ENCODE peak calls at places on chromosome 10, in six cellular contexts. Y, X, L, R, K and F are unnamed samples. For H3K4me1, the result is how much of the 10 kb centered on the place peaks cover.

GRCh38 chr10:4283841-4284610 is 499.0 kb upstream of the KLF6 start:
- ATAC-seq in R (no peak), K (peak), L (peak), Y (peak), X (no peak), F (peak)

GRCh38 chr10:76428541-76429330 is 997.3 kb downstream of the LRMDA start:
- ATAC-seq in R (no peak), K (no peak), Y (no peak), X (no peak), L (no peak), F (no peak)

GRCh38 chr10:68792115-68792514 is 35.2 kb upstream of the STOX1 start:
- ATAC-seq in X (no peak), Y (no peak), L (no peak), K (no peak), R (no peak), F (no peak)

GRCh38 chr10:8112230-8112915 is 57.9 kb downstream of the GATA3 start:
- ATAC-seq in L (no peak), X (no peak), Y (no peak), R (peak), K (no peak), F (no peak)

GRCh38 chr10:24383681-24384106 is 174.8 kb downstream of the KIAA1217 start:
- ATAC-seq in R (peak), L (peak), K (peak), X (peak), Y (peak), F (peak)

GRCh38 chr10:132700168-132701098 is 85.5 kb downstream of the NKX6-2 start:
- ATAC-seq in L (no peak), X (peak), R (peak), Y (no peak), K (no peak), F (peak)

GRCh38 chr10:21364196-21365114 is 161.0 kb downstream of the SKIDA1 start:
- ATAC-seq in R (peak), K (no peak), Y (peak), L (peak), X (peak), F (peak)

GRCh38 chr10:22590115-22590514 is 124.3 kb downstream of the PIP4K2A start:
- ATAC-seq in X (no peak), R (no peak), K (no peak), L (no peak), Y (no peak), F (no peak)

GRCh38 chr10:17365402-17365801 is 89.0 kb downstream of the ST8SIA6 start:
- ATAC-seq in Y (no peak), X (no peak), K (no peak), L (no peak), R (no peak), F (no peak)

GRCh38 chr10:6036861-6037321 is 25.3 kb downstream of the IL2RA start:
- ATAC-seq in X (no peak), L (no peak), Y (no peak), K (no peak), R (no peak), F (no peak)

GRCh38 chr10:35453855-35454532 is 117.7 kb downstream of the CCNY start:
- ATAC-seq in Y (peak), R (no peak), X (no peak), L (peak), K (peak), F (peak)

GRCh38 chr10:114663631-114664030 is 5.6 kb upstream of the ABLIM1 start:
- ATAC-seq in X (peak), L (peak), Y (peak), R (peak), K (peak), F (no peak)

GRCh38 chr10:101130984-101131961 is at the start of gene TLX1:
- ATAC-seq in X (peak), L (peak), Y (peak), K (no peak), R (peak), F (peak)

GRCh38 chr10:114811769-114812353 is 9.7 kb upstream of the FHIP2A start:
- ATAC-seq in K (no peak), R (no peak), X (no peak), L (peak), Y (no peak), F (no peak)

GRCh38 chr10:76456190-76456589 is 1024.8 kb downstream of the LRMDA start:
- ATAC-seq in L (no peak), X (no peak), K (no peak), Y (no peak), R (no peak), F (no peak)

GRCh38 chr10:126262186-126262838 is 126.0 kb downstream of the ADAM12 start:
- ATAC-seq in Y (no peak), R (no peak), K (no peak), X (no peak), L (no peak), F (peak)

GRCh38 chr10:47206449-47207279 is 93.3 kb upstream of the GDF10 start:
- ATAC-seq in Y (no peak), L (peak), X (no peak), R (no peak), K (no peak), F (no peak)

GRCh38 chr10:72122221-72122620 is 33.9 kb upstream of the SPOCK2 start:
- ATAC-seq in K (no peak), L (no peak), X (no peak), R (no peak), Y (no peak), F (no peak)

GRCh38 chr10:112249722-112250121 is 33.5 kb upstream of the TECTB start:
- ATAC-seq in K (no peak), Y (no peak), R (no peak), L (no peak), X (no peak), F (no peak)

GRCh38 chr10:76647276-76647675 is 990.3 kb downstream of the KCNMA1 start:
- ATAC-seq in L (no peak), K (no peak), Y (no peak), X (no peak), R (no peak), F (no peak)

GRCh38 chr10:99782447-99783286 is at the start of gene ABCC2:
- ATAC-seq in K (no peak), Y (peak), L (no peak), R (no peak), X (no peak), F (no peak)

DNA sequence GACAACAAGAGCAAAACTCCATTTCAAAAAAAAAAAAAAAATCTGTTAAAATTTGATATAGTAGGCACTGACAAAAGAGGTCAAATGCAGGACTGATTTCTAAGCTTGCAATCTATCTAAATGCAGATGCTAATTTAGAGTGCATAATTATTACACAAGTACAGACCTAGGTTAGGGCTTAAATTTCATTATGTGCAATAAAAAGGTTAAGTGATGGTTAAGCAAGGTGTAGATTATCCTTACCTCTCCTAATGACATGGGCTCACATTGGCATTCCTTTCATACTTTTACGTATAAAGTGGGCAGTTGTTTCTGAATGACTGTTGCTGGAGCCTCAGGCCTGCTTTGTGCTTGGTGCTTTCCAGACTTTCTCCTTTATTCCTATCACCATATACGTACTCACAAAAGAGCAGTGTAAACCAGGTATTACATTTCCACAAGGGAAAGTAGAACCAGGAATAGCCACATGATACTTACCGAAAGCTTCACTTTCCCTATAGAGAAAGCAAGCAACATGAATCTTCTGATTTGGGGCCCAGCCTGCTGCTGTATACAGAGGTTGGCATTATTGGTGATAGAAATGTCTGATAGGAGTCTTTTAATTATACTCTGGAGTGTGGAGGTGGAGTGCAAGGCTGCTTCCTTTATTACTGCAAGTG is 2.2 kb upstream of the CHCHD1 start:
- ATAC-seq in L (no peak), R (no peak), Y (no peak), X (no peak), K (no peak), F (no peak)
- H3K27ac ChIP-seq in L (no peak), R (no peak), Y (no peak), X (peak), K (no peak), F (no peak)

DNA sequence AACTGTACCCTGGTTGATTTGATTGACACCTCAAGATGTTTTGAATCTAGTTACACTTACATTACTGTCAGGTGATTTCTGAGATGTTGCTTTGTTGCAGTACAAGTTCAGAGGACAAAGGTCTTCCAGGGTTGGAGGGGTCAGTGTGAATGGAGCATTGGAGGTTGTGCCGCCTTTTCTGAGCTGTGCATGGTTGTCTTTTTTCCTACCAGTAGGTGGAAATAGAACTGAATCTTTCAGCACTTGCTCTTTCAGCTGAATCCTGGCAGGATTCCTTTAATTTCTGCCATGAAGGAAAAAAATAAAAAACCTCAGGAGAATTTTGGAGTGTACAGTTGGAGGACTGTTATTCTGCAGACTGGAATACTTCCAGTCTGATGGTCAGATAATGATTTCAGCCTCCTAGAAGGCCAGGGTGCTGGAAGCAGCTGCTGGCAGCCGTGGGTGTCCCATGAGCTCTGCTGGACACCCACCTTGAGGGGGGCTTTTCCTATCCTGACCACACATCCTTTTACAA is 82.7 kb downstream of the PLCE1 start:
- ATAC-seq in Y (peak), K (no peak), L (peak), X (peak), R (peak), F (peak)
- TF ChIP-seq CTCF in Y (peak), K (no peak), L (peak), X (peak), R (peak), F (peak)

DNA sequence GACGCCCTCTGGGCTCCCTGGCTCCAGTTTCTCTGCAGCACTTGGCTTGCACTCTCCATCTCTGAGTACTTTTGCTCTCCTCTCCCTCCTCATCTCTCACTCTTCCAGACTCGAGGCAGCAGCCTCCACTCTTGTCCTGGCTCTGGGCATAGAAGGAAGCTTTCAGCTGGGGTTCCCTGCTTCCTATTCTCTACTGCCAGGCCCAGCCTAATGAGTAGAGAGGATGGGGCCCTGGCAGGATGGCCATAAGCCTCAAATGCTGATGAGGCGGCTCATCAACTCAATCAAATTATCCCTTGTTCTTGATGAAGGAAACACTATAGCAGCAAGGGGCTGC is 55.8 kb downstream of the NEURL1 start:
- ATAC-seq in K (no peak), Y (no peak), L (no peak), X (no peak), R (no peak), F (no peak)
- H3K4me1 ChIP-seq in K (under half), Y (under half), L (under half), X (under half), R (under half), F (under half)

GRCh38 chr10:122307669-122308486 is 36.8 kb downstream of the BTBD16 start:
- ATAC-seq in K (peak), R (no peak), X (peak), Y (no peak), L (peak), F (peak)
- H3K27ac ChIP-seq in K (peak), R (no peak), X (peak), Y (peak), L (peak), F (peak)

DNA sequence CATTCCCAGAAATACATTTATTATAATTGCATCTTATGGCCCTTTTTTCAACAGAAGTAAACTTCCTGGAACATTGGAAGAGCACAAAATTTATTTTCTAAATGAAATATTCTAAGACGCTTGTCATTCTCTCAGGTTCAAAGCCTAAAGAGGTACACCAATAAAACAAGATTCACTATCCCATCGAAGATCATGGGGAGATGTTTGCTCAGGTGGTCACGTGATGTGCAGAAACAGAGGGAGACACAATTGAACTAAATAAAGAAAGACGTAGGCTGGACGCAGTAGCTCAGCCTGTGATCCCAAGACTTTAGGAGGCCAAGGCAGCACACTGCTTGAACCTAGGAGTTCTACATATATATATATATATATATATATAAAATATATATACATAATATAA is 46.0 kb upstream of the TMEM254 start:
- ATAC-seq in R (no peak), L (no peak), X (no peak), Y (no peak), K (no peak), F (no peak)
- TF ChIP-seq CTCF in R (no peak), L (no peak), X (no peak), Y (no peak), K (no peak), F (no peak)

GRCh38 chr10:79155301-79156081 is 86.7 kb downstream of the ZMIZ1 start:
- ATAC-seq in K (no peak), Y (no peak), L (peak), R (no peak), X (peak), F (peak)
- H3K4me1 ChIP-seq in K (under half), Y (half or more), L (half or more), R (under half), X (half or more), F (half or more)

GRCh38 chr10:11045995-11046394 is 28.3 kb downstream of the CELF2 start:
- ATAC-seq in L (peak), Y (no peak), X (no peak), K (no peak), R (no peak), F (peak)
- H3K27ac ChIP-seq in L (no peak), Y (no peak), X (no peak), K (peak), R (no peak), F (peak)

DNA sequence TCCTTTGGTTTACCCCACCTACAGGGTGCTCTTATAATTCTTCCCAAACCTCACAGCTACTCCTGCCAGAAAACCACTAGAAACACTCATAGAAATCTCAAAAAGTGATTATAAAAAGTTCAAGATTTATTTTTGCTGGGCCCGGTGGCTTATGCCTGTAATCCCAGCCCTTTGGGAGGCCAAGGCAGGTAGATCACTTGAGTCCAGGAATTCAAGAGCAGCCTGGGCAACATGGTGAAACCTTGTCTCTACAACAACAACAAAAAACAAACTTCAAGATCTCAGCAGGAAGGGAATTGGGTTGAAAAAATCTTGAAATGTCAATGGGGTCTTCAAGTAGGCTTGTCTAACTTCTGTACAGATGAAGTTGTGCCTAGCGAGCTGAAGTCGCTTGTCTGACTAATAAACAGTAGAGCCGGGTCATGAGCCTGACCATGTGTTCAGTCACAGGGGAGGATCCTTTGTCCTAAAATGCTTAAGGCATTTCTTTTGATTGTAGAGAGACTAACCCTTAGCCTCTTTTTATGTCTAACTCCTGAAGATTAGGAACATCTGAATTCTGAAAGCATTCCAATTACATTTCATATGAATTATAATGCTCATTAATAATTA is 124.6 kb downstream of the NOC3L start:
- ATAC-seq in R (no peak), Y (no peak), L (no peak), K (no peak), X (no peak), F (no peak)
- TF ChIP-seq CTCF in R (no peak), Y (no peak), L (no peak), K (no peak), X (no peak), F (no peak)

GRCh38 chr10:77911535-77912123 is 14.9 kb downstream of the DLG5 start:
- ATAC-seq in L (no peak), R (no peak), X (peak), Y (peak), K (no peak), F (no peak)
- H3K4me1 ChIP-seq in L (under half), R (under half), X (under half), Y (under half), K (under half), F (under half)